ENCODE peak calls at places on chromosomes 1 and 21, in five cellular contexts. H is hypothalamus; O is NCI-H1105 treated with DMSO at 0.1 percent for 48 hours; W is stimulated activated CD4-positive, alpha-beta T cell treated with anti-CD3 and anti-CD28 coated beads, Interleukin-15, amount 100 ng/mL, for 1 hour; X is activated naive CD8-positive, alpha-beta T cell treated with anti-CD3 and anti-CD28 coated beads, Interleukin-2, amount 50 U/mL, for 24 hours. B is an unnamed sample.

GRCh38 chr1:195158091-195158490 is 1450.1 kb downstream of the KCNT2 start:
- DNase-seq in H (no peak), O (no peak), W (no peak), X (no peak), B (no peak)

GRCh38 chr1:33260435-33260980 is 4.2 kb downstream of the ZNF362 start:
- DNase-seq in H (no peak), O (no peak), W (no peak), X (no peak), B (no peak)

GRCh38 chr1:156748670-156749428 is 2.6 kb downstream of the HDGF start:
- DNase-seq in H (peak), O (no peak), W (no peak), X (peak), B (no peak)

GRCh38 chr21:16551101-16551695 is 821.4 kb downstream of the USP25 start:
- DNase-seq in H (no peak), O (no peak), W (no peak), X (no peak), B (no peak)

GRCh38 chr21:43764576-43765495 is 11.3 kb downstream of the CSTB start:
- DNase-seq in H (no peak), O (no peak), W (no peak), X (no peak), B (no peak)

GRCh38 chr1:53127546-53127945 is 14.9 kb downstream of the SLC1A7 start:
- DNase-seq in H (no peak), O (no peak), W (no peak), X (no peak), B (peak)

GRCh38 chr1:230143534-230143933 is 76.5 kb downstream of the GALNT2 start:
- DNase-seq in H (no peak), O (no peak), W (no peak), X (no peak), B (no peak)

GRCh38 chr1:108897865-108898720 is 21.3 kb downstream of the GPSM2 start:
- DNase-seq in H (peak), O (peak), W (no peak), X (no peak), B (peak)

GRCh38 chr1:33866286-33866685 is 2.4 kb downstream of the HMGB4 start:
- DNase-seq in H (no peak), O (no peak), W (no peak), X (no peak), B (no peak)

GRCh38 chr21:30194701-30195299 is 21.1 kb downstream of the CLDN8 start:
- DNase-seq in H (no peak), O (peak), W (no peak), X (no peak), B (peak)